ENCODE peak calls at places on chromosomes 4 and X, in five cellular contexts. K is fibroblast of lung, V is mesendoderm, X is heart left ventricle, W is keratinocyte. P is an unnamed sample.

GRCh38 chrX:152897216-152898144 is at the start of gene ZNF185:
- DNase-seq in K (no peak), V (peak), X (no peak), W (no peak), P (no peak)

GRCh38 chr4:6986067-6986780 is 56.9 kb upstream of the TADA2B start:
- DNase-seq in K (peak), V (peak), X (peak), W (no peak), P (no peak)

GRCh38 chr4:41141910-41142309 is 72.4 kb downstream of the APBB2 start:
- DNase-seq in K (peak), V (no peak), X (no peak), W (no peak), P (no peak)

GRCh38 chr4:99028187-99028586 is 32.7 kb downstream of the METAP1 start:
- DNase-seq in K (no peak), V (no peak), X (no peak), W (no peak), P (peak)

GRCh38 chr4:139822391-139822790 is 156.8 kb downstream of the MGST2 start:
- DNase-seq in K (no peak), V (no peak), X (no peak), W (no peak), P (no peak)

GRCh38 chr4:12692815-12693214 is 791.3 kb downstream of the RAB28 start:
- DNase-seq in K (no peak), V (no peak), X (no peak), W (no peak), P (no peak)

GRCh38 chr4:36317731-36318130 is 36.3 kb downstream of the DTHD1 start:
- DNase-seq in K (no peak), V (no peak), X (no peak), W (no peak), P (no peak)

GRCh38 chrX:40179333-40179732 is 81.6 kb upstream of the BCOR start:
- DNase-seq in K (no peak), V (no peak), X (no peak), W (no peak), P (no peak)

DNA sequence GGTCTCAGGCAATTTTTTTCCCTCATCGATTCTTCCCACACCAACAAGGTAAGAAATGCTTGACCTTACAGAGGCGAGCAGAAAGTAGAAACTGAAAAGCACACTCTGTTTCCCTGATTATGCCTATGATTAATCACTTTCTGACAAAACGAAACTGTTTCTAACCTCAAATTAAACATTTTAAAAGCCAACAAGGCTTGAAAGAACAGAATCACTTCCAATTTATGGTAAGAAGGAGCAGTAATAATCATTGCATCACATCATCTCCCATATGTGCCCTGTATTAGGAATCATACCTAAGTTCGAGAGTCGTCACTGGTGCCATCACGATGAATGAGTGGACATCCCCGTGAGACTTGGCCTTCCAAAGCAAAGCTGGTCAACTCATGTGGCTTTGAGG is 12.5 kb upstream of the CXCL13 start:
- DNase-seq in K (peak), V (no peak), X (no peak), W (no peak), P (no peak)
- H3K27ac ChIP-seq in K (no peak), V (no peak), X (no peak), W (no peak), P (no peak)

GRCh38 chr4:92254767-92255442 is 48.9 kb upstream of the GRID2 start:
- DNase-seq in K (no peak), V (peak), X (no peak), W (no peak), P (no peak)

GRCh38 chr4:92252846-92253245 is 50.9 kb upstream of the GRID2 start:
- DNase-seq in K (no peak), V (peak), X (no peak), W (no peak), P (no peak)

GRCh38 chr4:92251711-92252110 is 52.1 kb upstream of the GRID2 start:
- DNase-seq in K (no peak), V (no peak), X (no peak), W (no peak), P (no peak)

GRCh38 chr4:92253986-92254671 is 49.6 kb upstream of the GRID2 start:
- DNase-seq in K (no peak), V (peak), X (no peak), W (no peak), P (no peak)

GRCh38 chr4:92253550-92253949 is 50.2 kb upstream of the GRID2 start:
- DNase-seq in K (no peak), V (peak), X (no peak), W (no peak), P (no peak)
- H3K27ac ChIP-seq in K (no peak), V (no peak), X (no peak), W (no peak), P (no peak)

GRCh38 chr4:88062843-88063242 is 55.4 kb downstream of the PKD2 start:
- DNase-seq in K (no peak), V (no peak), X (no peak), W (no peak), P (no peak)

GRCh38 chr4:88064410-88064809 is 57.0 kb downstream of the PKD2 start:
- DNase-seq in K (no peak), V (no peak), X (no peak), W (no peak), P (no peak)

GRCh38 chr4:88060431-88060830 is 53.0 kb downstream of the PKD2 start:
- DNase-seq in K (no peak), V (no peak), X (no peak), W (no peak), P (no peak)

GRCh38 chr4:88062311-88062710 is 54.9 kb downstream of the PKD2 start:
- DNase-seq in K (no peak), V (no peak), X (no peak), W (no peak), P (no peak)

DNA sequence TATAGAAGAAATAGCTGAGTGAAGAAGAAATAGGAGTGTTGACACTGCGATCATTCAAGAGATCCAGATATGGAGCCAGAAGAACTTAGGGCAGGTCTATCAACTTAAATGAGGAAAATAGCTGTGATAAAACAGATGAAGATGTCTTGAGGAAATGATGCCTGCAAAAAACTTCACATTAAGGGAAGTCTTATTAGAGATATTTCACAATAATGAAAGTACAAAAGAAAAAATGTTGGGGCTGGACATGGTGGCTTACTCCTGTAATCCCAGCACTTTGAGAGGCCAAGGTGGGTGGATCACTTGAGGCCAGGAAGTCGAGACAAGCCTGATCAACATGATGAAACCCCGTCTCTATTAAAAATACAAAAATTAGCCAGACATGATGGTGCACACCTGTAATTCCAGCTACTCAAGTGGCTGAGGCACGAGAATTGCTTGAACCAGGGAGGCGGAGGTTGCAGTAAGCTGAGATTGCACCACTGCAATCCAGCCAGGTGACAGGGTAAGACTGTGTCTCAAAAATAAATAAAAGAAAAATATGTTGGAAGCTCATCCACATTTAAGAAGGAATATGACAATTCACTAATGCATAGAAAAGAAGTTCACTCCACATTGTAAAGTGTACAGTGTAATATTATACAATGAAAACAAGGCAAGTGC is 56.3 kb downstream of the PKD2 start:
- DNase-seq in K (no peak), V (no peak), X (no peak), W (no peak), P (no peak)
- H3K27ac ChIP-seq in K (no peak), V (no peak), X (no peak), W (no peak), P (no peak)

DNA sequence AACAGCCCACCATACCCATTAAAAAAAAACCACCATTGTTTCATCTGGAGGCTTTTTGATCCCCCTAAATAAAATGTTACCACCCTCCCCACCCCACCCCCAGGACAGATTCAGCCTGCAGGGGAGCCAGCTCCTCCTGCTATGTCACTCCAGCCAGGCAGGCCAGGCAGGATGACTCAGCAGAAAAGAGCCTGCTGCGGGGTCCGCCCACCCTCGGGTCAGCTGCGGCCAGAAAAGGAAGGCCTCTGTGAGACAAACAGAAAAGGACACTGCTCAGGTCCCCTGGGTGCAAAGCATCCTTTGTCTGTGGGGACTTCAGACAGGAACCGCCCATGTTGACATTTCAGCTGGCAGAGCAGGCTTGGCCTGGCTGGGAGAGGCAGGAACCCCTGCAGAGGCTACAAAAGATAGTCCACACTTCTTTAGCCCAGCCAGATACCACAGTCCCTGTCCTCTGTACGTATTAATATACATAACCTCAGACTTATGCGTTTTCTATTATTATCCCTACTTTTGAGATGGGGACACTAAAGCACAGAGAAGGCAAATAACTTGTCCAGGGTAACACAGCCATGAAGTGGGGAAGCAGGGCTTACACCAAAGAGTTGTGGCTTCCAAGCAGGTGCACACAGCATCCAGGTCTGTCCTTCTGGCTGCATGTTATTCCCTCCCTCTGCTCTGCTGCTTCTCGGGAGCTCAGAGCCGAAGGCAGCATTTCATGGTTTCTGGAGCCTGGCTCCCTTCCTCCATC is 147.7 kb downstream of the CPEB2 start:
- DNase-seq in K (peak), V (peak), X (peak), W (no peak), P (no peak)
- H3K27ac ChIP-seq in K (peak), V (no peak), X (peak), W (no peak), P (peak)

DNA sequence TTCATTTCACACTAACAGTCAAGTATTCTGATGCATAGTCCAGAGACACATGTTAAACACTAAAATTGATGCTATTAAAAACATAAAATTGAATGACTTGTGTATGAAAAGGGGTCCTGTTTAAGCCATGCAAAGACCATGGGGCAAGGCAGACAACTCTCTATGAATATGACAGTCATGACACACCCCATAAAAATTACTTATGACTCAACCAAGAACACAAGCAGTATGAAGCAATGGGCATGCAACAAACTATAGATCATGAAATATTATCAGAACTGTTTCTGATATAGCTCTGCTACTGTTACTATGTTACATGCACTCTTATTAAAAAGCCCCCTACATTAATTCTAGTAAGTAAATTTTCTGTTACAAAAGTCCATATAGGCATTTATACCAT is 57.5 kb upstream of the ZCCHC13 start:
- DNase-seq in K (peak), V (no peak), X (no peak), W (no peak), P (no peak)
- H3K27ac ChIP-seq in K (no peak), V (no peak), X (no peak), W (peak), P (peak)

GRCh38 chr4:5959221-5959982 is 58.8 kb downstream of the C4orf50 start:
- DNase-seq in K (no peak), V (no peak), X (no peak), W (no peak), P (no peak)

GRCh38 chr4:5956285-5957021 is 61.8 kb downstream of the C4orf50 start:
- DNase-seq in K (no peak), V (peak), X (no peak), W (no peak), P (no peak)

GRCh38 chr4:5957091-5957490 is 61.1 kb downstream of the C4orf50 start:
- DNase-seq in K (no peak), V (no peak), X (no peak), W (no peak), P (no peak)

GRCh38 chr4:5960197-5960880 is 57.9 kb downstream of the C4orf50 start:
- DNase-seq in K (no peak), V (no peak), X (peak), W (no peak), P (no peak)

GRCh38 chr4:5958199-5958735 is 60.0 kb downstream of the C4orf50 start:
- DNase-seq in K (no peak), V (no peak), X (no peak), W (no peak), P (no peak)
- H3K27ac ChIP-seq in K (no peak), V (no peak), X (no peak), W (no peak), P (no peak)

GRCh38 chr4:26131053-26131452 is 189.8 kb upstream of the RBPJ start:
- DNase-seq in K (no peak), V (peak), X (no peak), W (no peak), P (no peak)
- H3K27ac ChIP-seq in K (no peak), V (no peak), X (no peak), W (no peak), P (no peak)

P was measured in epithelial cell of prostate.